ENCODE peak calls at places on chromosomes 13 and 19, in six cellular contexts. One of them, this sample, is unnamed.

GRCh38 chr19:40366697-40367561 is 18.4 kb downstream of the PLD3 start:
- DNase-seq in GM13976: no peak
- DNase-seq in foreskin fibroblast: no peak
- DNase-seq in GM12864: no peak
- DNase-seq in body of pancreas: no peak
- DNase-seq in transverse colon: no peak
- DNase-seq in this sample: peak

GRCh38 chr19:44608391-44608821 is 5.0 kb upstream of the IGSF23 start:
- DNase-seq in GM13976: no peak
- DNase-seq in foreskin fibroblast: peak
- DNase-seq in GM12864: no peak
- DNase-seq in body of pancreas: no peak
- DNase-seq in transverse colon: no peak
- DNase-seq in this sample: no peak

GRCh38 chr19:54439174-54439851 is 9.7 kb upstream of the LENG8 start:
- DNase-seq in GM13976: no peak
- DNase-seq in foreskin fibroblast: peak
- DNase-seq in GM12864: no peak
- DNase-seq in body of pancreas: peak
- DNase-seq in transverse colon: no peak
- DNase-seq in this sample: peak

GRCh38 chr19:19256072-19256969 is 16.8 kb downstream of the TM6SF2 start:
- DNase-seq in GM13976: no peak
- DNase-seq in foreskin fibroblast: no peak
- DNase-seq in GM12864: no peak
- DNase-seq in body of pancreas: no peak
- DNase-seq in transverse colon: no peak
- DNase-seq in this sample: no peak

GRCh38 chr19:3494559-3494958 is 5.9 kb downstream of the DOHH start:
- DNase-seq in GM13976: no peak
- DNase-seq in foreskin fibroblast: no peak
- DNase-seq in GM12864: no peak
- DNase-seq in body of pancreas: no peak
- DNase-seq in transverse colon: no peak
- DNase-seq in this sample: no peak

GRCh38 chr19:44891016-44891882 is at the start of gene TOMM40:
- DNase-seq in GM13976: peak
- DNase-seq in foreskin fibroblast: peak
- DNase-seq in GM12864: peak
- DNase-seq in body of pancreas: peak
- DNase-seq in transverse colon: peak
- DNase-seq in this sample: peak

GRCh38 chr13:77784531-77784930 is 87.0 kb downstream of the SLAIN1 start:
- DNase-seq in GM13976: no peak
- DNase-seq in foreskin fibroblast: no peak
- DNase-seq in GM12864: no peak
- DNase-seq in body of pancreas: no peak
- DNase-seq in transverse colon: no peak
- DNase-seq in this sample: no peak

GRCh38 chr13:48571121-48571901 is 38.4 kb upstream of the RCBTB2 start:
- DNase-seq in GM13976: no peak
- DNase-seq in foreskin fibroblast: peak
- DNase-seq in GM12864: no peak
- DNase-seq in body of pancreas: no peak
- DNase-seq in transverse colon: no peak
- DNase-seq in this sample: no peak

GRCh38 chr19:32916969-32917611 is 47.5 kb upstream of the SLC7A9 start:
- DNase-seq in GM13976: no peak
- DNase-seq in foreskin fibroblast: peak
- DNase-seq in GM12864: no peak
- DNase-seq in body of pancreas: no peak
- DNase-seq in transverse colon: no peak
- DNase-seq in this sample: no peak

GRCh38 chr13:40657307-40657706 is 9.1 kb downstream of the FOXO1 start:
- DNase-seq in GM13976: no peak
- DNase-seq in foreskin fibroblast: no peak
- DNase-seq in GM12864: no peak
- DNase-seq in body of pancreas: no peak
- DNase-seq in transverse colon: no peak
- DNase-seq in this sample: no peak

GRCh38 chr13:95624020-95624419 is 20.5 kb downstream of the DZIP1 start:
- DNase-seq in GM13976: peak
- DNase-seq in foreskin fibroblast: peak
- DNase-seq in GM12864: peak
- DNase-seq in body of pancreas: peak
- DNase-seq in transverse colon: no peak
- DNase-seq in this sample: no peak

GRCh38 chr13:70128098-70128497 is 19.8 kb upstream of the KLHL1 start:
- DNase-seq in GM13976: no peak
- DNase-seq in foreskin fibroblast: no peak
- DNase-seq in GM12864: no peak
- DNase-seq in body of pancreas: no peak
- DNase-seq in transverse colon: no peak
- DNase-seq in this sample: no peak

GRCh38 chr19:46787331-46788100 is 878 bp downstream of the SLC1A5 start:
- DNase-seq in GM13976: peak
- DNase-seq in foreskin fibroblast: peak
- DNase-seq in GM12864: no peak
- DNase-seq in body of pancreas: peak
- DNase-seq in transverse colon: peak
- DNase-seq in this sample: peak

GRCh38 chr19:48330012-48330681 is 4.8 kb downstream of the EMP3 start:
- DNase-seq in GM13976: peak
- DNase-seq in foreskin fibroblast: no peak
- DNase-seq in GM12864: peak
- DNase-seq in body of pancreas: peak
- DNase-seq in transverse colon: peak
- DNase-seq in this sample: peak

GRCh38 chr13:51767100-51767499 is 36.9 kb downstream of the DHRS12 start:
- DNase-seq in GM13976: no peak
- DNase-seq in foreskin fibroblast: no peak
- DNase-seq in GM12864: no peak
- DNase-seq in body of pancreas: no peak
- DNase-seq in transverse colon: no peak
- DNase-seq in this sample: no peak

GRCh38 chr13:77492982-77493381 is 42.5 kb upstream of the SCEL start:
- DNase-seq in GM13976: no peak
- DNase-seq in foreskin fibroblast: peak
- DNase-seq in GM12864: no peak
- DNase-seq in body of pancreas: no peak
- DNase-seq in transverse colon: no peak
- DNase-seq in this sample: no peak

GRCh38 chr19:45224645-45225044 is 20.6 kb downstream of the EXOC3L2 start:
- DNase-seq in GM13976: no peak
- DNase-seq in foreskin fibroblast: no peak
- DNase-seq in GM12864: no peak
- DNase-seq in body of pancreas: no peak
- DNase-seq in transverse colon: no peak
- DNase-seq in this sample: no peak

GRCh38 chr13:77583551-77583950 is 48.0 kb downstream of the SCEL start:
- DNase-seq in GM13976: no peak
- DNase-seq in foreskin fibroblast: no peak
- DNase-seq in GM12864: no peak
- DNase-seq in body of pancreas: no peak
- DNase-seq in transverse colon: no peak
- DNase-seq in this sample: no peak

GRCh38 chr13:64186503-64186902 is 2770.9 kb upstream of the PCDH20 start:
- DNase-seq in GM13976: no peak
- DNase-seq in foreskin fibroblast: no peak
- DNase-seq in GM12864: no peak
- DNase-seq in body of pancreas: no peak
- DNase-seq in transverse colon: no peak
- DNase-seq in this sample: no peak

GRCh38 chr13:110170020-110170790 is 136.8 kb downstream of the COL4A1 start:
- DNase-seq in GM13976: no peak
- DNase-seq in foreskin fibroblast: no peak
- DNase-seq in GM12864: no peak
- DNase-seq in body of pancreas: no peak
- DNase-seq in transverse colon: no peak
- DNase-seq in this sample: no peak

GRCh38 chr13:35866801-35867200 is 264.4 kb downstream of the DCLK1 start:
- DNase-seq in GM13976: no peak
- DNase-seq in foreskin fibroblast: no peak
- DNase-seq in GM12864: no peak
- DNase-seq in body of pancreas: no peak
- DNase-seq in transverse colon: no peak
- DNase-seq in this sample: no peak

GRCh38 chr19:48625891-48626327 is 6.6 kb downstream of the SPHK2 start:
- DNase-seq in GM13976: no peak
- DNase-seq in foreskin fibroblast: no peak
- DNase-seq in GM12864: no peak
- DNase-seq in body of pancreas: no peak
- DNase-seq in transverse colon: peak
- DNase-seq in this sample: no peak

DNA sequence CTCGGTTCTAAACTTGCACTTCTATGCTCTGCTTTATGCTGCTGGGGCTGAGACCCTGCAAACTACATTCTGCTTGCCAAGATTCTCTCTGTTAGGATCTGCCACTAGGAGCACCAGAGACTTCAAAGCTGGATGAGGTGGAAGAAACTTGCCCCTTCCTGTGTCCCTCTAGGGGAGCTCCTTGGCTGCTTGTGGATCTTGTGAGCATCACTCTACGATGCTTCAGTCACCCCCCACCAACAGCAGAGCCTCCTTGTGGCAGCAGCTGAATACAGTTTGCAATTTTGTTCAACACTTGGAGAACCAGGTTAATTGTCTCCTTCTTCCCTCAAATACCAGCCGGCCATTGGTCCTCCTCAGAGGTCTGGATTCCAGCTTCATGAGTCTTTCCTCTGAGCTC is 310.6 kb downstream of the FGF14 start:
- DNase-seq in GM13976: no peak
- DNase-seq in foreskin fibroblast: peak
- DNase-seq in GM12864: no peak
- DNase-seq in body of pancreas: no peak
- DNase-seq in transverse colon: no peak
- DNase-seq in this sample: no peak
- TF ChIP-seq CTCF in GM13976: no peak
- TF ChIP-seq CTCF in foreskin fibroblast: no peak
- TF ChIP-seq CTCF in GM12864: no peak
- TF ChIP-seq CTCF in body of pancreas: no peak
- TF ChIP-seq CTCF in transverse colon: no peak
- TF ChIP-seq CTCF in this sample: peak

GRCh38 chr19:1357695-1358094 is 26.0 kb upstream of the NDUFS7 start:
- DNase-seq in GM13976: no peak
- DNase-seq in foreskin fibroblast: no peak
- DNase-seq in GM12864: no peak
- DNase-seq in body of pancreas: no peak
- DNase-seq in transverse colon: no peak
- DNase-seq in this sample: no peak

GRCh38 chr19:1353144-1353543 is 30.6 kb upstream of the NDUFS7 start:
- DNase-seq in GM13976: no peak
- DNase-seq in foreskin fibroblast: no peak
- DNase-seq in GM12864: no peak
- DNase-seq in body of pancreas: no peak
- DNase-seq in transverse colon: no peak
- DNase-seq in this sample: no peak

GRCh38 chr19:1355974-1356865 is 27.5 kb upstream of the NDUFS7 start:
- DNase-seq in GM13976: no peak
- DNase-seq in foreskin fibroblast: no peak
- DNase-seq in GM12864: no peak
- DNase-seq in body of pancreas: no peak
- DNase-seq in transverse colon: peak
- DNase-seq in this sample: no peak

GRCh38 chr19:1354496-1355257 is 29.0 kb upstream of the NDUFS7 start:
- DNase-seq in GM13976: peak
- DNase-seq in foreskin fibroblast: peak
- DNase-seq in GM12864: peak
- DNase-seq in body of pancreas: peak
- DNase-seq in transverse colon: peak
- DNase-seq in this sample: peak

GRCh38 chr19:1355258-1355973 is 28.3 kb upstream of the NDUFS7 start:
- DNase-seq in GM13976: peak
- DNase-seq in foreskin fibroblast: peak
- DNase-seq in GM12864: no peak
- DNase-seq in body of pancreas: no peak
- DNase-seq in transverse colon: no peak
- DNase-seq in this sample: no peak
- TF ChIP-seq CTCF in GM13976: no peak
- TF ChIP-seq CTCF in foreskin fibroblast: no peak
- TF ChIP-seq CTCF in GM12864: no peak
- TF ChIP-seq CTCF in body of pancreas: no peak
- TF ChIP-seq CTCF in transverse colon: no peak
- TF ChIP-seq CTCF in this sample: no peak

DNA sequence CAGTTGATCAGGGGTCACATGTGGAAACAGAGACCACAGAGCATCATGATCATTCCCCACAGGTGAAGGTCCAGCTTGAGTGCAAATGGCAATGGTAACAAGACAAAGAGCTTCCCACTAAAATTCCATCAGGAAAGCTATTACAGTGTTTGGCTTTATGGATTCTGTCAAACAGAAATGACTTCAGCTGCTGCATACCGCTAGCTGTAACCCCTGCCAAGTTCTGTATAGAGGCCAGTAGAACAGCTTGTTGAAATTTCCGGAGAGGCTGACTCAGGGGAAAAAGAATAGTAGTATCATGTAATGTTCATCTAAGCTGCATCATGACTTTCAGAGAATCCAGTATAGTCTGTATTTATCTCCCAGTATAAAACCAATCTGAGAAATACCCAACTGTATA is 1704.7 kb downstream of the SLITRK5 start:
- DNase-seq in GM13976: no peak
- DNase-seq in foreskin fibroblast: peak
- DNase-seq in GM12864: no peak
- DNase-seq in body of pancreas: no peak
- DNase-seq in transverse colon: no peak
- DNase-seq in this sample: no peak
- TF ChIP-seq CTCF in GM13976: no peak
- TF ChIP-seq CTCF in foreskin fibroblast: no peak
- TF ChIP-seq CTCF in GM12864: no peak
- TF ChIP-seq CTCF in body of pancreas: no peak
- TF ChIP-seq CTCF in transverse colon: no peak
- TF ChIP-seq CTCF in this sample: no peak

DNA sequence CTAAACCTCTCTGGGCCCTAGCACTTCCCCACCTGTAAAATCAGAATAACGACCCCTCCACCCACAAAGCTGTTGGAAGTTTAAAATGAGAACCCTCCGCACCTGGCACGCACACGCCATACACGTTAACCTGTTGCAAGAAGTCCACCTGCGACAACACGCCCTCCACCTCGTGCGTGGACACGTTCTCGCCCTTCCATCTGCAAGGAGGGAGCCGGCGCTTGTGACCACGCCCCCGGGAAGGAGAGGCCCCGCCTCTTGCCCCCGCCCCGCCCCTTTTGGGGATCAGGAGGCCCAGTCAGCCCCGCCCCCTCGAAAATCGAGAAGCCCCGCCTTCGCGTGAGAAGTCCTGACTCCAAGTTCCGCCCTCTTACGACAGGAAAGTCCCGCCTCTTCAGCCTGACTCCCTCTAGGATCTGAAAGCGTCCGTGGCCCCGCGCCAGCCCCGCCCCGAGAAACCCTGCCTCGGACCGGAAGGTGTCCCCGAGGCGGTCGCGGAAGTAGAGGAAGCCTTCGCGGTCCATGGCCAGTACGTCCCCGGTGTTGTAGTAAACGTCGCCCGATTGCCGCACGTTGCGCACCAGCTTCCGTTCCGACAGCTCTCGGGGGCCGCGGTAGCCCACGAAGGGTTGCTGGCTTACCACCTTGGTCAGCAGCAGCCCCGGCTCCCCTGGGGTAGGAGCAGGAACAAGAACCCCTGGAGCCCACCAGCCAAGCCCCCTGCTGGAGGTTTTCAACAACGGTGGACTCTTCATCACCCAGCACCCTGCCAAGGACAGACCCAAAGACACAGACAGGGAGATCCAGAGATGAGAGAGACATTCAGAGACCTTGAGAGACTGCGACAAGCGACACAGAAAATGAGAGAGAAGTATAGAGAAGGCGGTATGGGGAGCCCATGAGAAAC is 12.5 kb downstream of the SLC27A5 start:
- DNase-seq in GM13976: peak
- DNase-seq in foreskin fibroblast: peak
- DNase-seq in GM12864: peak
- DNase-seq in body of pancreas: peak
- DNase-seq in transverse colon: peak
- DNase-seq in this sample: peak
- TF ChIP-seq CTCF in GM13976: no peak
- TF ChIP-seq CTCF in foreskin fibroblast: peak
- TF ChIP-seq CTCF in GM12864: peak
- TF ChIP-seq CTCF in body of pancreas: peak
- TF ChIP-seq CTCF in transverse colon: peak
- TF ChIP-seq CTCF in this sample: peak